ENCODE peak calls at places on chromosomes 13 and 19, in four cellular contexts. H is stimulated activated CD8-positive, alpha-beta memory T cell treated with anti-CD3 and anti-CD28 coated beads, Interleukin-15, amount 100 ng/mL, for 4 hours; E is lower leg skin; X is ELR. K is an unnamed sample.

GRCh38 chr13:52036037-52036436 is 11.5 kb downstream of the UTP14C start:
- DNase-seq in H (no peak), E (no peak), X (no peak), K (no peak)

GRCh38 chr19:2523630-2524311 is 47.8 kb downstream of the GADD45B start:
- DNase-seq in H (no peak), E (no peak), X (peak), K (no peak)

GRCh38 chr13:64206430-64207225 is 2791.0 kb upstream of the PCDH20 start:
- DNase-seq in E (no peak), X (no peak), H (no peak), K (no peak)

GRCh38 chr13:75258159-75258782 is 223.7 kb downstream of the TBC1D4 start:
- DNase-seq in X (peak), E (no peak), H (no peak), K (peak)

GRCh38 chr19:51497666-51498065 is 3.9 kb downstream of the SIGLEC12 start:
- DNase-seq in H (no peak), E (no peak), X (no peak), K (no peak)

GRCh38 chr19:43620061-43621001 is 902 bp upstream of the ZNF428 start:
- DNase-seq in E (no peak), H (no peak), X (no peak), K (no peak)

GRCh38 chr19:37966211-37967072 is 59.4 kb downstream of the SIPA1L3 start:
- DNase-seq in H (no peak), X (peak), E (no peak), K (peak)

GRCh38 chr19:28406966-28407365 is 806.0 kb downstream of the UQCRFS1 start:
- DNase-seq in H (no peak), X (no peak), E (no peak), K (no peak)

GRCh38 chr13:49214917-49215376 is 5.2 kb upstream of the MLNR start:
- DNase-seq in E (peak), X (peak), H (peak), K (peak)

GRCh38 chr13:73913043-73913740 is 221.0 kb downstream of the KLF12 start:
- DNase-seq in H (no peak), E (no peak), X (peak), K (peak)

GRCh38 chr19:16338470-16339360 is 14.1 kb downstream of the KLF2 start:
- DNase-seq in E (no peak), X (peak), H (no peak), K (peak)

GRCh38 chr13:52969373-52969772 is 59.2 kb upstream of the OLFM4 start:
- DNase-seq in H (no peak), E (no peak), X (no peak), K (no peak)

GRCh38 chr13:38868399-38868798 is 122.2 kb downstream of the STOML3 start:
- DNase-seq in E (no peak), X (no peak), H (no peak), K (no peak)

GRCh38 chr13:110616103-110617101 is 1.1 kb downstream of the NAXD start:
- DNase-seq in H (peak), X (peak), E (peak), K (peak)

GRCh38 chr13:71759506-71760225 is 107.3 kb downstream of the DACH1 start:
- DNase-seq in X (no peak), H (no peak), E (no peak), K (no peak)

GRCh38 chr13:103430368-103430767 is 364.2 kb upstream of the SLC10A2 start:
- DNase-seq in X (no peak), E (no peak), H (no peak), K (no peak)

GRCh38 chr13:66503890-66504289 is 726.2 kb downstream of the PCDH9 start:
- DNase-seq in X (no peak), E (no peak), H (no peak), K (peak)

GRCh38 chr13:109207618-109208017 is 578.2 kb downstream of the MYO16 start:
- DNase-seq in X (no peak), H (no peak), E (no peak), K (no peak)

GRCh38 chr13:112441779-112442310 is 65.7 kb downstream of the SPACA7 start:
- DNase-seq in H (no peak), E (no peak), X (no peak), K (no peak)

GRCh38 chr13:88586263-88586662 is 915.1 kb downstream of the SLITRK5 start:
- DNase-seq in H (no peak), E (no peak), X (peak), K (peak)

GRCh38 chr13:44351505-44351854 is 22.1 kb upstream of the SERP2 start:
- DNase-seq in X (no peak), E (no peak), H (no peak), K (no peak)

GRCh38 chr19:56104423-56104822 is 16.7 kb downstream of the ZNF787 start:
- DNase-seq in H (no peak), E (no peak), X (no peak), K (no peak)

GRCh38 chr19:37172368-37173366 is at the start of gene ZNF585A:
- DNase-seq in E (peak), H (peak), X (peak), K (peak)

GRCh38 chr19:10288662-10289166 is 1.0 kb upstream of the ICAM5 start:
- DNase-seq in X (peak), E (no peak), H (no peak), K (peak)

GRCh38 chr13:85508683-85509329 is 290.4 kb downstream of the SLITRK6 start:
- DNase-seq in E (no peak), H (no peak), X (no peak), K (peak)

K was measured in MCF 10A.